ENCODE peak calls at places on chromosome 5, in eight cellular contexts. I is SK-N-SH, Z is PC-3, N is hepatocyte, H is MM.1S, R is HCT116, M is GM23338, D is OCI-LY7. U is an unnamed sample.

GRCh38 chr5:36692791-36693763 is 86.7 kb downstream of the SLC1A3 start:
- DNase-seq in I (peak), Z (peak), R (peak), M (peak), D (peak), N (peak), H (peak), U (peak)

GRCh38 chr5:159230657-159231056 is 21.3 kb upstream of the RNF145 start:
- DNase-seq in R (no peak), M (no peak), I (no peak), H (no peak), D (no peak), N (no peak), Z (no peak), U (no peak)

GRCh38 chr5:102554728-102555127 is 55.9 kb upstream of the SLCO6A1 start:
- DNase-seq in D (peak), I (no peak), H (peak), R (peak), N (no peak), M (peak), Z (peak), U (peak)

GRCh38 chr5:909086-909485 is 16.4 kb downstream of the TRIP13 start:
- DNase-seq in D (no peak), I (no peak), N (no peak), Z (no peak), M (no peak), R (no peak), H (no peak), U (no peak)

GRCh38 chr5:59037453-59038168 is 454.7 kb downstream of the RAB3C start:
- DNase-seq in I (no peak), R (no peak), N (no peak), Z (no peak), M (no peak), D (no peak), H (no peak), U (no peak)

GRCh38 chr5:173925449-173926071 is 37.4 kb downstream of the CPEB4 start:
- DNase-seq in N (peak), I (no peak), Z (peak), M (peak), H (peak), R (peak), D (peak), U (peak)

GRCh38 chr5:43190755-43191603 is 1.0 kb upstream of the NIM1K start:
- DNase-seq in D (no peak), R (no peak), M (no peak), H (no peak), N (peak), Z (peak), I (no peak), U (peak)

GRCh38 chr5:137370511-137371071 is 128.5 kb downstream of the SPOCK1 start:
- DNase-seq in Z (peak), R (no peak), M (no peak), D (no peak), N (no peak), H (no peak), I (no peak), U (no peak)

GRCh38 chr5:158463971-158464370 is 605.0 kb upstream of the CLINT1 start:
- DNase-seq in R (no peak), H (no peak), N (peak), D (no peak), I (no peak), M (no peak), Z (no peak), U (no peak)

GRCh38 chr5:58871648-58872242 is 288.9 kb downstream of the RAB3C start:
- DNase-seq in N (peak), Z (peak), H (peak), R (peak), D (peak), M (peak), I (peak), U (peak)

GRCh38 chr5:64854855-64855254 is 86.1 kb downstream of the CWC27 start:
- DNase-seq in D (no peak), Z (no peak), R (no peak), H (no peak), N (no peak), M (no peak), I (no peak), U (no peak)

GRCh38 chr5:1673042-1673674 is 126.5 kb downstream of the MRPL36 start:
- DNase-seq in M (peak), N (no peak), Z (no peak), H (no peak), R (no peak), I (no peak), D (no peak), U (no peak)

GRCh38 chr5:134145061-134145757 is 30.7 kb downstream of the TCF7 start:
- DNase-seq in H (no peak), N (peak), D (no peak), I (no peak), R (no peak), M (no peak), Z (no peak), U (no peak)

GRCh38 chr5:134143964-134144941 is 29.8 kb downstream of the TCF7 start:
- DNase-seq in M (no peak), Z (no peak), D (no peak), N (peak), R (no peak), I (no peak), H (no peak), U (no peak)

GRCh38 chr5:134148316-134148715 is 28.4 kb downstream of the SKP1 start:
- DNase-seq in D (no peak), I (no peak), R (no peak), N (no peak), Z (no peak), M (no peak), H (no peak), U (no peak)

GRCh38 chr5:134146651-134147544 is 29.9 kb downstream of the SKP1 start:
- DNase-seq in D (no peak), R (no peak), Z (peak), N (no peak), M (no peak), I (no peak), H (no peak), U (no peak)

DNA sequence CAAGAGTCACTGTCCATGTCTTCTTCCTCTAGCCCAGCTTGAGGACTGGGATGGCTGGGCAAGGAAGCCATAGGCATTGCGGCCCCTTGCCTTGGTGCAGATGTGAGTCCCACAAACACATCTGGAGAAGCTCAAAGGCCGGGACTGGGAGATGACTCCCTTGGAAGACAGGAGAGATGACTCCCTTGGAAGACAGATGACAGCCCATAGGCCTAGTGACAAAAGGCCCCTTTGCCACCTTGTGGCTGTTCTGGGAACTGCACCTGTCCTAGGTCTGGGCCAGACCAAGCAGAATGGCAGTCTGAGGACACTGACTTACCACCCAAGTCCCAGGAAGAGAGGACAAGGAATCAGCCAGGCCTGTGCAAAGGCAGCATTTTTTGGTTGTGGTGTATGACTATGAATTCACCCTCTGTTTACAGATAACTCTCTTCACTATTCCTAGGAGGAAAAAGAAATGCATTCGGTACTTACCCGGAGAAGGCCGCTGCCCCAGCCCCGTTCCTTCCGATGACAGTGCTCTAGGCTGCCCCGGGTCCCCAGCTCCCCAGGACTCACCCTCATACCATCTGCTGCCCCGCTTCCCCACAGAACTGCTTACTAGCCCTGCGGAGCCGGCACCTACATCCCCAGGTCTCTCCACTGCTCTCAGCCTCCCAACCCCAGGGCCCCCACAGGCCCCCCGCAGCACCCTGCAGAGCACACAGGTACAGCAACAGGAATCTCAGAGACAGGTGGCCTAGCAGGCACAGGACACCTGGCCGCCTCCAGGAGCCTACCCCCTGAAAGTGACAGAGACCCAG is 30.8 kb downstream of the SKP1 start:
- DNase-seq in M (peak), R (peak), D (peak), Z (peak), H (peak), N (peak), I (peak), U (peak)
- H3K27ac ChIP-seq in M (peak), R (no peak), D (no peak), Z (no peak), H (no peak), N (no peak), I (peak), U (no peak)

DNA sequence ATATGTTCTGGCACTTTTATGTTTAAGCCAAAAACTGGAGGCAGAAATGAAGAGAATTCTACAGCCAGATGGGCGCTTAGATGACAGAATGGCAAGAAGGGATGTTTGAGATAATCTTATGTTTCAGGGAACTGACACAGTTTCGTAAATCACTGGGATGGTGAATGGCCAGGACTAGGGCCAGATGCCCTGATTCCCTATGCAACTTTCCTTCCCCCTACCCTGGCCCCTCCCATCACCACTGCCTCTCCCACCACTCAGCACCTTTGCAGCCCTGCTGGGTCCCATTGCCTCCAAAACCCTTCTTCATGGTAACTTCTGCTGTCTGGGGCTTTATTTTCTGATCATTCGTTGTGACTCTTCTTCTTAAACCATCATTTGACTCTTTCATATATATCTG is 111.8 kb downstream of the EFNA5 start:
- DNase-seq in M (peak), I (peak), R (no peak), Z (no peak), N (no peak), H (no peak), D (no peak), U (peak)
- TF ChIP-seq EZH2phosphoT487 in M (no peak), I (no peak), R (no peak), Z (no peak), N (no peak), H (no peak), D (no peak), U (no peak)

DNA sequence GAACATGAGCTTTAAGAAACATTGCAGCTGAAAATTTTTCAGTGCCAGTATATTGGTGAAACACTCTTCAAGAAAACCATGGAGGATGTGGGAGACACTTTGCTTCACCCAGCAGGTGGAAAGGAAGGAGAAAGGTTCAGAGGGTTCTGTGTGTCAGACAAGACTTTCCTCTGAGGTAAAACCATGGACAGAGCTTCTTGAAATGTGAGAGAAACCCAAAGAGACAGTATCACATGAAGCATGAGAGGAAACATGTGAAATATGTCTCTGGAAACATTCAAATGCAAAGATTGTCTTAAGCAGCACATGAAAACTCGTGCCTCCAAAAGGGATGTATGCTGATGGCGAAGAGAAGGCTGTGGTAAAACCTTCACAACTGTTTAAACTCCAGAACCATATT is 368.9 kb upstream of the ST8SIA4 start:
- DNase-seq in I (no peak), D (no peak), Z (no peak), R (no peak), M (no peak), N (no peak), H (no peak), U (no peak)
- H3K27ac ChIP-seq in I (no peak), D (no peak), Z (no peak), R (no peak), M (no peak), N (no peak), H (no peak), U (no peak)

DNA sequence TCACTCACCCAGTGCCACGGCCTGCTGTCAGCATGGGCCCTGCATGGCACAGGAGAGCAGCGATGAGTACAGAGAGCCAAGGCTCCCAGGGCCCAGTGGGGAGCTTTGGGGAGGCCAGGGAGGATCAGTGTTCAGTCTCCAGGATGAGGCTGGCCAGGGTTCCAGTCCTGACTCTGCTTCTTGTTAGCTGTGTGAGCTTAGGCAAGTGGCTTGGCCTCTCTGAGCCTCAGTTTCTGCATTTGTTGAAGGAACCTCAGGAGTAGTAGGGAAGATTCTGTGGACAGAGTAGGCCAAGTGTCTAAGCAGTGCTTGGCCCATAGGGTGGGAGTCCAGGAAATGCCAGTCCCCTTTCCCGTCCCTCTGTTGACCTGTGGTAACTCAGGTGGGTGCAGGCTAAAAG is 39.5 kb downstream of the ERGIC1 start:
- DNase-seq in D (no peak), H (no peak), R (no peak), I (no peak), M (no peak), Z (no peak), N (no peak), U (no peak)
- TF ChIP-seq EZH2phosphoT487 in D (no peak), H (no peak), R (no peak), I (no peak), M (no peak), Z (no peak), N (no peak), U (no peak)

DNA sequence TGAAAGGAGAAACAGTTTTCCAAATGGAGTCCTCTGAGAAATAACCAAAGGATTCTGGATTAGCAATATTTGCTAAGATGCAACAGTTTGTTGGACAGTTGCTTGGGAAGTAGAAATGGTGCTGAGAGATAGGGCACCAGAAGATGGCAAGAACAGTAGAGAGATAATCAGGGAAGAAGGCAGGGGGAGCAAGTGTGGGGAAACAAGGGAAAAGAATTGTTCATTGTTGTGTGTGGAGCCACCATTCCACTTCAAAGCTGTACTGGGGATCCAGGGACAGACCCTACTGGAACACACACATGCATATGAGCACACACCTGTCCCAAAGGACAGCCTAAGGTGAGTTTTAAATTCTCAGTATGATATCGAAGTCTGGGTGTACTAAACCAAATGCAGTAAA is 152.5 kb downstream of the ZNF608 start:
- DNase-seq in D (no peak), N (no peak), Z (no peak), M (no peak), I (no peak), R (no peak), H (no peak), U (no peak)
- H3K27ac ChIP-seq in D (no peak), N (no peak), Z (no peak), M (no peak), I (no peak), R (no peak), H (no peak), U (no peak)

DNA sequence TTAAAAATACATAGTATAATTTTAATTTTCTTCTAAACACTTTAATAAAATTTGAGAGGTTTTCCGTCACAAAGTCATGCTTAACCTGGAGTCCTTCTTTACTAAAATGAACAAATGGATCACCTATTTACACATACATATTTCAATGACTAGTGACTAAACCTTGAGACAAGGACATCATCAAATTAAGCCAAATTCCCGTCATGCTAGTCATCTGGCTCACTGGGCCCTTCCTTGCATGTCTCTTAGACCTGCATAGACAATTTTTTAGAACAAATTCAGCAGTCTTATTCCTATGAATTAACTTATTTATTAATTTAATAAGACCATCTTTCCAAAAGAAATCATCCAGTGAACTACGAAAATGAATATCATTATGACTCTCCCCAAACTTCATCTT is 26.6 kb downstream of the ERAP2 start:
- DNase-seq in I (no peak), M (no peak), Z (peak), N (no peak), R (no peak), H (no peak), D (no peak), U (no peak)
- TF ChIP-seq EZH2phosphoT487 in I (no peak), M (no peak), Z (no peak), N (no peak), R (no peak), H (no peak), D (no peak), U (no peak)

GRCh38 chr5:172776235-172776594 is 5.2 kb upstream of the DUSP1 start:
- DNase-seq in N (peak), R (no peak), H (no peak), I (no peak), D (no peak), Z (peak), M (no peak), U (no peak)
- H3K27ac ChIP-seq in N (peak), R (no peak), H (no peak), I (no peak), D (no peak), Z (peak), M (no peak), U (no peak)

GRCh38 chr5:40206030-40206429 is 473.7 kb upstream of the PTGER4 start:
- DNase-seq in H (no peak), M (no peak), R (no peak), N (no peak), D (no peak), I (no peak), Z (no peak), U (no peak)
- TF ChIP-seq EZH2phosphoT487 in H (no peak), M (no peak), R (no peak), N (no peak), D (no peak), I (no peak), Z (no peak), U (no peak)

DNA sequence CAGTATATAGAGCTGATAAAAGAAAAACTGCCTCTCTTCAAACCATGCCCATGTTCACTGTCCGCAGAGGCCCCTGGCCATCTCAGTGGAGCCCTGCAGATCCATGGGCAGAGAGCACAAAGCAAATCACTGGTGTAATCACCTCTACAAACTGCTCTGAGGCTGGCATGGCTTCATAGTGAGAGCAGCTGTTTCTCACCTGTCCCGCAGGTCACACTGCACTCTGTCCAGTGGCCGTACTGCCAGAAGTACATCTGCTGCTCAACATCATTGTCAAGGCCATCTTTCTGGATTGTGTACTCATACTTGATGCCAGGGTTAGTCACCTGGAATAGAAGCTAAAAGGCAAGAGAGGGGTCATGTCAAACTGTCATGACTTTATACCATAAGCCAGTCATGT is 173.3 kb downstream of the TARS1 start:
- DNase-seq in D (no peak), R (no peak), I (no peak), N (no peak), Z (no peak), H (no peak), M (no peak), U (no peak)
- H3K27ac ChIP-seq in D (no peak), R (no peak), I (no peak), N (no peak), Z (no peak), H (no peak), M (no peak), U (no peak)

GRCh38 chr5:179765400-179765799 is 28.4 kb upstream of the LTC4S start:
- DNase-seq in M (no peak), H (no peak), I (peak), N (peak), D (no peak), R (no peak), Z (peak), U (no peak)
- TF ChIP-seq EZH2phosphoT487 in M (no peak), H (no peak), I (no peak), N (no peak), D (no peak), R (no peak), Z (no peak), U (no peak)

U was measured in neural progenitor cell.